ENCODE peak calls at places on chromosomes 11 and 22, in eight cellular contexts. E, G, Y, A, C, R, O and V are unnamed samples.

GRCh38 chr22:40479887-40480538 is 109.6 kb downstream of the SGSM3 start:
- DNase-seq in E (no peak), G (peak), Y (no peak), A (peak), C (no peak), R (no peak), O (peak), V (no peak)

GRCh38 chr22:49976439-49977175 is 16.0 kb downstream of the PIM3 start:
- DNase-seq in E (no peak), G (no peak), Y (no peak), A (no peak), C (no peak), R (peak), O (no peak), V (no peak)

GRCh38 chr22:41857160-41857859 is 24.4 kb downstream of the SREBF2 start:
- DNase-seq in E (peak), G (peak), Y (no peak), A (peak), C (peak), R (peak), O (peak), V (no peak)

GRCh38 chr22:50061824-50062355 is 3.8 kb upstream of the TTLL8 start:
- DNase-seq in E (no peak), G (no peak), Y (no peak), A (no peak), C (no peak), R (no peak), O (no peak), V (no peak)

GRCh38 chr11:69567951-69568808 is 72.8 kb upstream of the CCND1 start:
- DNase-seq in E (peak), G (peak), Y (no peak), A (peak), C (no peak), R (no peak), O (no peak), V (no peak)

GRCh38 chr11:118437046-118437735 is 899 bp downstream of the KMT2A start:
- DNase-seq in E (peak), G (no peak), Y (no peak), A (peak), C (peak), R (peak), O (peak), V (no peak)

GRCh38 chr11:34910817-34911216 is 5.4 kb downstream of the APIP start:
- DNase-seq in E (no peak), G (no peak), Y (no peak), A (no peak), C (no peak), R (peak), O (no peak), V (no peak)

GRCh38 chr11:117998201-117998579 is 12.0 kb downstream of the IL10RA start:
- DNase-seq in E (no peak), G (no peak), Y (no peak), A (no peak), C (no peak), R (peak), O (no peak), V (no peak)

GRCh38 chr11:115741376-115741775 is 237.2 kb upstream of the CADM1 start:
- DNase-seq in E (no peak), G (no peak), Y (no peak), A (no peak), C (no peak), R (no peak), O (no peak), V (no peak)

GRCh38 chr22:44870021-44870420 is 117.6 kb downstream of the ARHGAP8 start:
- DNase-seq in E (no peak), G (peak), Y (no peak), A (peak), C (no peak), R (no peak), O (peak), V (no peak)

GRCh38 chr11:114259124-114259526 is 37.1 kb upstream of the NNMT start:
- DNase-seq in E (no peak), G (no peak), Y (no peak), A (no peak), C (no peak), R (no peak), O (no peak), V (no peak)

GRCh38 chr11:65418431-65418680 is 4.2 kb upstream of the NEAT1 start:
- DNase-seq in E (no peak), G (peak), Y (no peak), A (no peak), C (no peak), R (no peak), O (no peak), V (no peak)

GRCh38 chr11:20111871-20112270 is 48.4 kb downstream of the DBX1 start:
- DNase-seq in E (no peak), G (no peak), Y (no peak), A (no peak), C (no peak), R (no peak), O (no peak), V (no peak)

GRCh38 chr22:27594474-27595134 is 207.0 kb downstream of the MN1 start:
- DNase-seq in E (no peak), G (no peak), Y (no peak), A (no peak), C (no peak), R (no peak), O (no peak), V (no peak)

GRCh38 chr11:34416746-34417145 is 22.0 kb upstream of the CAT start:
- DNase-seq in E (no peak), G (peak), Y (no peak), A (no peak), C (no peak), R (no peak), O (no peak), V (no peak)

DNA sequence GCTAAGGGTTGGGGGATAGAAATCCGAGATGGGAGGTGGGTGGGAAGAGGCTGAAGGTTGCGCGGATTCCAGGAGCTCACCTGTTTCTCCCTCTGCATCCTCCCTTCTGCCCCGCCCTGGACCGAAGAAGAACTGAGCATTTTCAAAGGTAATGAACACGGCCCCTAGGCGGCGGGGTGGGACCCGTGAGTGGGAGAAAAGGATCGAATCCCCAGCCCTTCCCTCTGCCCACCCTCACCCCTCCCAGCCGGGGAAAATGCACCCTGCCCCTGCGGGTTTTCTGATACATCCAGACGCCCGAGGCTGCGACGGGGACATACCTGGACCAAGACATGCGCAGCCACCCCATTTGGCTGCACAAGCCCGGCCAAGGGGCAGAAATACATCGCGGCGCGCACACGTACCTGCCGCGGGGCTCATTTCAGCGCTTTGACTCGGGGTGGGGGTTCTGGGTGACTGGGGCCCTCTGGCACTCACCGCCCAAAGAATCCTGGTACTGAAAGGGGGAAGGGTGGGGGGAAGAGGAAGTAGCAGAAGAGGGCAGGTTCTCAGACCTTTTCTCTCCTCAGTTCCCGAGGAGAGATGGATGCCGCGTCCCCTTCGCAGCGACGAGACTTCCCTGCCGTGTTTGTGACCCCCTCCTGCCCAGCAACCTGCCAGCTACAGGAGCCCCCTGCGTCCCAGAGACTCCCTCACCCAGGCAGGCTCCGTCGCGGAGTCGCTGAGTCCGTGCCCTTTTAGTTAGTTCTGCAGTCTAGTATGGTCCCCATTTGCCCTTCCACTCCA is 6.0 kb downstream of the VSIG2 start:
- DNase-seq in E (no peak), G (no peak), Y (no peak), A (no peak), C (no peak), R (peak), O (no peak), V (no peak)
- TF ChIP-seq CTCF in E (peak), G (no peak), Y (peak), A (peak), C (peak), R (peak), O (peak), V (peak)

DNA sequence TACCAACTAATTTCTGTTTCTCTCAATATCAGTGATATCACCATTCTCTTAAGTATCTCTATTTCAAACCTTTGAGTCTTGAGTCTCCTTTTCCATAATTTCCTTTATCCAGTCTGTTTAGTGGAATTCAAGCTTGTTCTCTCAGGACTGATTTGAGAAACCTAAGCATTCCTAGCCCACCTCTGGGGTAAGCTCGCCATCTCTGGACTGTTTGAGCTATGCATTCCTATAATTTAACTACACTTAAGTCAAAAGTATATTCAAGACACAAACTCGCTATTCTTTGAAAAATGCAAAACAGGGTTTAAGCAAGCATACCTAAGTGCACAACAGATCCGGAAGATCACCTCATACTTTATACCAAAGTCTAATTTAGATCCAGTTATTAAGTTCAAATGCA is 2.1 kb upstream of the DLAT start:
- DNase-seq in E (peak), G (no peak), Y (no peak), A (no peak), C (no peak), R (no peak), O (no peak), V (no peak)
- TF ChIP-seq CTCF in E (peak), G (no peak), Y (no peak), A (no peak), C (no peak), R (no peak), O (peak), V (peak)

GRCh38 chr11:67387518-67387917 is 4.3 kb upstream of the RAD9A start:
- DNase-seq in E (no peak), G (no peak), Y (no peak), A (no peak), C (no peak), R (no peak), O (no peak), V (no peak)

GRCh38 chr11:67391304-67392181 is at the start of gene RAD9A:
- DNase-seq in E (peak), G (peak), Y (peak), A (peak), C (peak), R (peak), O (peak), V (peak)

GRCh38 chr11:67390947-67391303 is 861 bp upstream of the RAD9A start:
- DNase-seq in E (no peak), G (no peak), Y (no peak), A (no peak), C (no peak), R (no peak), O (no peak), V (no peak)

GRCh38 chr11:67387074-67387473 is 4.7 kb upstream of the RAD9A start:
- DNase-seq in E (no peak), G (no peak), Y (no peak), A (no peak), C (no peak), R (no peak), O (no peak), V (no peak)

DNA sequence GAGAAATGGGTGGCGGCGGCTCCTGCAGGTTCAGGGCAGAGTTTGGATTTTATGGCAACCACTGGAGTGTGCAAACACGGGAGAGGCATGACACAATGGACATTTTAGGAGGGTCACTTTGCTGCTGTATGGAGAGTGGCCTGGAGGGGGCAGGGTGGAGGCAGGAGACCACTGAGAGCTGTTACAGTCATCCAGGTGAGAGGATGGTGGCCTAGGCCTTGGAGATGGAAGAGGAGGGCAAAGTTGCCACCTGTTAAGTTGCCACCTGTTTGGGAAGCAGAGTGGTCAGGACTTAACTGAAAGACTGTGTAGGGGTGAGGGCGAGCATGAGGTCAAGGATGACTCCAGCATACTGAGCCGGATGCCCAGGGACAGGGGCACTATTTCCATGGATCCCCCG is 2.3 kb upstream of the RAD9A start:
- DNase-seq in E (peak), G (no peak), Y (no peak), A (no peak), C (no peak), R (peak), O (peak), V (no peak)
- TF ChIP-seq CTCF in E (peak), G (peak), Y (peak), A (peak), C (peak), R (peak), O (peak), V (peak)

DNA sequence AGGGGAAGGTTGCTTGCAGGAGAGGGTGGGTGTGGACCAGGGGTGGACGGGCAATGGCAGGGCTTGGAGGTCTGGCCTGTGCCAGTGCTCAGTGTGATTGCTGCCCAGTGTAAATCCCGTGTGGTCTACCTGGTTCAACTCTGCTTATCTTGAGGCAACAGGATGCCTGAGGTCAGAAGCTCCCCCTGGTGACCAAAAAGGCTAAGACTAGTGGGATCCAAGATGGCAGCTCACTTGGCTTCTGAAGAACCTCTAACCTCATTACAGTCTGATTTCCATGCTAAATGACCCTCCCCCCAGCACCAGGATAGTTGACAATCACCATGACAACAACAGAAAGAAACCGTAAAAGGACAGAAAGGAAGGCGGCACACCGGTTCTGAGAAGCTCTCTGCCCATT is 398.3 kb downstream of the CTTN start:
- DNase-seq in E (no peak), G (no peak), Y (no peak), A (no peak), C (no peak), R (no peak), O (peak), V (no peak)
- TF ChIP-seq CTCF in E (peak), G (no peak), Y (no peak), A (no peak), C (peak), R (no peak), O (peak), V (no peak)

GRCh38 chr22:35739642-35740041 is 22.0 kb downstream of the APOL5 start:
- DNase-seq in E (peak), G (no peak), Y (no peak), A (no peak), C (no peak), R (no peak), O (peak), V (no peak)
- TF ChIP-seq CTCF in E (peak), G (peak), Y (peak), A (peak), C (peak), R (no peak), O (peak), V (no peak)

DNA sequence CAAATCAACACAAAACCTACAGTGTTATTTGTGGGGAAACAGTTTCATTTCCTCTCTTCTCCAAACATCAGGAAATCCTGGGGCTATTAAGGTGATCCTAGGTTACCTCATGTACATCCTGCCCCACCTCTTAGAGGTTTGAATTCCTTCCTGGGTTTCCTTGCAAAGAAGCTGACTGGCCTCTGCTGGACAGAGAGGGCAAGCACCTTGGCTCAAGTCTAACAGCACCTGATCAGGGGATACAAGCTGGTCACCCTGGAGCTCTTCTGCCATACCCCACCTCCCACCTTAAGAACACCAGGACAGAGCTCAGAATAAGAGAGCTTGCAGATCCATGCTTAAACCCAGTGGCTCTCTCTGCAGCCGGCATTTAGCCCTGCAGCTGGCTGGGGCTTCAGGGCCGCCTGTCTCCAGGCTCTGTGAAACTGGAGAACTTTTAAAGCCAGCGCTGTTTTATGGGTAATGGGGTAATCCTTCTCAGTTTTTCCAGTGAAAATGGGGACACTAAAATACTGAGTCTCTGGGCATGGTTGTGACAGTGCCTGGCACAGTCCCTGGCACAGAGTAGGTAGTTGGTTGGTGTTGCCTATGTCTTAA is 386.6 kb upstream of the NARS2 start:
- DNase-seq in E (no peak), G (peak), Y (no peak), A (peak), C (peak), R (peak), O (peak), V (no peak)
- TF ChIP-seq CTCF in E (peak), G (peak), Y (peak), A (peak), C (peak), R (no peak), O (peak), V (peak)

DNA sequence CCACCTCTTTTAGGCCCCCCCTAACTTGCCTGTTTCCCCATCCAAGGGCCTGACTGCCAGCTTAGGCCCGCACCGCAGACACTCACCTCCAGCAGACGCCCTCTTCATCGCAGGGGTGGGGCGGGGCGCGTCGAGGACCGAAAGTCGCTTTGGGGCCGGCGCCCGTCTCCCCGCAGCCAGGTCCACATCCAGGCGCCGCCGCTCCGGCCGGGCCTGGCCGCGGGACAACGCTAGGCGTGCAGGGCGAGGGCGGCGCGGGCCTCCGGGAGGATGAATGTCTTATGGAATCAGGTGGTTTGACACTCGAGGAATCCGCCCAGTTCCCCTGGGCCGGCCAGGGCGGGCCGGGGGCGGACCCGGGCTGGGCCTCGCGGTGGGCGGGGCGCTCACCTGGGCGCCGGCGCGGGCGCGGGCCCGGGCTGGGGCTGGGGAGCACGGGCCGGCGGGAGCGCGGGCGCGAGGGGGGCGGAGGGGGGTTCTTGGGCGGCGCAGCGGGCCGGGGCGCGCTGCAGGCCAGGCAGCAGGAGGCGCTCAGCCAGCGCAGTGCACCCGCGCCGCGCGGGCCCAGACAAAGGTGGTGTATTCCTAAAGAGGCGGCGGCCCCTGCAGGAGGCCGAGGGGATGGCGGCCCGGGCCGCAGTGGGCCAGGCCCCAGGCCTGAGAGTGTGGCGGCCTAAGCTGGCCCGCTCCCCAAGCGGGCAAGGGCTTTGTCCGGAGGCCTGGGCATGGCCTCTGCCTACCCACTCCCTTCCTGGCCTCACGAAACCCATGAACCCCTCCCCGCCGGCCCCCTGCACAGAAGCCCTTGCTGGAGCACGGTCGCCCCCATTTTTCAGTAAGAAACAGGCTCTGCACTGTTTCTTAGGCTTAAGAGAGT is 177.6 kb downstream of the IGLL1 start:
- DNase-seq in E (peak), G (peak), Y (no peak), A (peak), C (peak), R (peak), O (peak), V (no peak)
- TF ChIP-seq CTCF in E (peak), G (peak), Y (peak), A (peak), C (peak), R (peak), O (peak), V (peak)